ENCODE peak calls at places on chromosomes 16 and 17, in seven cellular contexts. V, E, W, X, O, G and D are unnamed samples.
A peak's percentile ranks its signal among the peaks of the same experiment; 100 is the strongest.

GRCh38 chr17:40551874-40552768 is 13.2 kb downstream of the CCR7 start:
- DNase-seq in V (peak; percentile 62), E (no peak), W (peak; percentile 36), X (no peak), O (peak; percentile 97), G (peak; percentile 21), D (no peak)

GRCh38 chr17:72683506-72684404 is 408.7 kb downstream of the SLC39A11 start:
- DNase-seq in V (peak; percentile 17), E (no peak), W (no peak), X (peak; percentile 77), O (peak; percentile 86), G (peak; percentile 35), D (peak; percentile 85)

GRCh38 chr16:24800586-24800985 is 45.2 kb upstream of the SLC5A11 start:
- DNase-seq in V (no peak), E (peak; percentile 17), W (no peak), X (no peak), O (peak; percentile 9), G (no peak), D (peak; percentile 55)

GRCh38 chr17:53234138-53234537 is 588.6 kb upstream of the KIF2B start:
- DNase-seq in V (no peak), E (no peak), W (no peak), X (no peak), O (no peak), G (no peak), D (no peak)

GRCh38 chr17:31492880-31493655 is 101.6 kb downstream of the RAB11FIP4 start:
- DNase-seq in V (peak; percentile 41), E (no peak), W (no peak), X (no peak), O (no peak), G (peak; percentile 56), D (no peak)

GRCh38 chr17:2040942-2041560 is 771 bp upstream of the OVCA2 start:
- DNase-seq in V (no peak), E (no peak), W (no peak), X (no peak), O (no peak), G (no peak), D (no peak)

GRCh38 chr16:705748-706188 is at the start of gene FBXL16:
- DNase-seq in V (no peak), E (peak; percentile 70), W (no peak), X (no peak), O (no peak), G (no peak), D (no peak)

GRCh38 chr16:86980644-86981043 is 336.5 kb downstream of the C16orf95 start:
- DNase-seq in V (no peak), E (no peak), W (no peak), X (no peak), O (no peak), G (no peak), D (no peak)

GRCh38 chr16:20995711-20996110 is 95.1 kb downstream of the LYRM1 start:
- DNase-seq in V (no peak), E (no peak), W (no peak), X (no peak), O (no peak), G (no peak), D (no peak)

GRCh38 chr17:1755252-1755992 is 6.4 kb upstream of the SERPINF1 start:
- DNase-seq in V (no peak), E (no peak), W (no peak), X (no peak), O (no peak), G (no peak), D (no peak)

GRCh38 chr16:67110136-67110847 is 551 bp downstream of the PHAF1 start:
- DNase-seq in V (no peak), E (peak; percentile 51), W (no peak), X (no peak), O (no peak), G (no peak), D (no peak)

GRCh38 chr16:648071-648785 is 937 bp upstream of the WDR90 start:
- DNase-seq in V (no peak), E (peak; percentile 75), W (no peak), X (peak; percentile 38), O (no peak), G (peak; percentile 90), D (peak; percentile 82)

GRCh38 chr17:37292429-37293139 is 83.2 kb upstream of the C17orf78 start:
- DNase-seq in V (no peak), E (no peak), W (no peak), X (no peak), O (no peak), G (no peak), D (no peak)

DNA sequence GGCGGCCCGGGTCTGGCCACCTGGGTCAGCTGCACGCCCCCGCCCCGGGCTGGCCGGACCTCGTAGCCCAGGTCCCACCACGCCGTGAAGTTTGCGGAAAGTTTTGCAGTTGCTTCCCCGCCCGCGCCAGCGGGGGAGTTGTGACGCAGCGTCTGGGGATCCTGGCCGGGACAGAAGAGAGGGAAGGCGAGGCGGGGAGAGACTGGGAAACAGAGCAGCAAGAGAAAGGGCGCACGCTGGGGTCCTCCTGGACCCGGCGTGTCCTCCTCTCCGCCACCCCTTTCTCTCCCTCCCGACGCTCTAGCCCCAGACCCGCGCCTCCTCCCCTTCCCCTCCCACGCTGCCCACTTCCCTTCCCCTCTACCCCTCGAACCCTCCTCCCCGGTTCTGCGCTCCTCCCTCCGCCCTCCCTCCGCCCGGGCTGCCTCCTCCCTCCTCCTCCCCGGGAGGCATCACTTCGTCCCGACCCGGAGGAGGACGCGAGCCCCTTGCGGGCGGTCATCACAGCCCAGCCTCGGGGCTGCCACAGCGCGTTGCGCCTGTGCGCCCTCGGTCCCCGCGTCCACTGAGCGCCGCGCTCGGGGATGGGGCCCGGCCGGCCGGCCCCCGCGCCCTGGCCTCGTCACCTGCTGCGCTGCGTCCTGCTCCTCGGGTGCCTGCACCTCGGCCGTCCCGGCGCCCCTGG is at the start of gene MRC2:
- DNase-seq in V (peak; percentile 80), E (peak; percentile 89), W (peak; percentile 55), X (peak; percentile 30), O (peak; percentile 70), G (peak; percentile 35), D (peak; percentile 19)
- TF ChIP-seq CTCF in V (no peak), E (no peak), W (no peak), X (peak; percentile 11), O (peak; percentile 15), G (no peak), D (no peak)

GRCh38 chr17:76452646-76453430 is at the start of gene UBE2O:
- DNase-seq in V (peak; percentile 90), E (peak; percentile 99), W (peak; percentile 94), X (peak; percentile 76), O (peak; percentile 83), G (peak; percentile 90), D (peak; percentile 95)
- TF ChIP-seq CTCF in V (peak; percentile 33), E (peak; percentile 65), W (peak; percentile 33), X (peak; percentile 45), O (peak; percentile 78), G (peak; percentile 56), D (peak; percentile 44)

DNA sequence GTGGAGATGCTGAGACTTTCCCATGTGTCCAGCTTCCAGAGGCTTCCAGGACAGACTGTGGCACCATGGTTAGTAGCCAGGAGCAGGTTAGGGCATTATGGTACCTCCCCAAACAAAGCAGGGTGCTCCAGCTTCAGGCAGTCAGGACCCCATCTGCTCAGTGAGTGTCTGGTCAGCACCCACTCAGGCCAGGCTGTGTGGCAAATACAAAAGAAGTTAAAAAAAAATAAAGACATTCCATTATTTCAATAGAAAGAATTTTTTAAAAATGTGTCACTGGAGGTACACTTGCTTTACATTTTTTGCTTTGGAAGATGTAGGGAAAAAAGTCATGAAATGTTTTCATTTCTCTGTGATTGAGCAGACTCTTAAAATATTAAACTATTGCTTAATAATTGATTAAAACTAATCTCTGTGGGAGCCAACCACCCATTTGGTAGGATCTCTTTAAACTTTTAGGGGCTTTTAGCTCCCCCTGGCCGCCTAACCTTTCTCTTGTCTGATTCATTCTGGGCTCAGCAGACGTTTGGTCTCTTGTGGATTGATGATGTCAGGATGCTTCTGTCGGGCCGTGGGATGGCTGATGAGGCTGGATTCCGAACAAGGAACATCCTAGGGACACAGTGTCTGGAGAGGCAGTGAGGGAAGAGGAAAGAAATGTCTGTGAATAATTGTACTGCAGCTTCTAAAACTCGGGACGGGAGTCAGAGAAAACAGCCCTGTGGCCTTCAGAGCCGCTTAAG is 28.4 kb upstream of the NPTX1 start:
- DNase-seq in V (no peak), E (no peak), W (no peak), X (no peak), O (peak; percentile 61), G (no peak), D (no peak)
- TF ChIP-seq CTCF in V (no peak), E (peak; percentile 8), W (no peak), X (no peak), O (peak; percentile 41), G (no peak), D (no peak)

GRCh38 chr17:68431661-68432071 is 25.6 kb downstream of the WIPI1 start:
- DNase-seq in V (no peak), E (peak; percentile 79), W (no peak), X (no peak), O (no peak), G (no peak), D (no peak)
- TF ChIP-seq CTCF in V (no peak), E (peak; percentile 74), W (no peak), X (no peak), O (peak; percentile 59), G (no peak), D (no peak)